ENCODE peak calls at places on chromosomes 1 and 21, in four cellular contexts. K is astrocyte of the cerebellum, W is H1, R is MM.1S. P is an unnamed sample.

GRCh38 chr1:47393141-47393540 is 22.9 kb upstream of the FOXE3 start:
- DNase-seq in K (no peak), W (no peak), R (no peak), P (no peak)

GRCh38 chr1:3547055-3548005 is 64.0 kb downstream of the MEGF6 start:
- DNase-seq in K (no peak), W (no peak), R (no peak), P (no peak)

GRCh38 chr1:21575351-21575942 is 66.2 kb downstream of the ALPL start:
- DNase-seq in K (no peak), W (no peak), R (no peak), P (no peak)

GRCh38 chr1:186682721-186683120 is 2.5 kb upstream of the PTGS2 start:
- DNase-seq in K (peak; percentile 35), W (no peak), R (no peak), P (no peak)

GRCh38 chr1:187516874-187517273 is 688.1 kb downstream of the PLA2G4A start:
- DNase-seq in K (no peak), W (no peak), R (no peak), P (no peak)

GRCh38 chr21:36164427-36164784 is 7.8 kb downstream of the DOP1B start:
- DNase-seq in K (no peak), W (no peak), R (no peak), P (no peak)

GRCh38 chr1:15022069-15022468 is 131.5 kb upstream of the TMEM51 start:
- DNase-seq in K (no peak), W (no peak), R (no peak), P (no peak)

GRCh38 chr1:187819081-187819480 is 990.3 kb downstream of the PLA2G4A start:
- DNase-seq in K (peak; percentile 16), W (no peak), R (no peak), P (no peak)

GRCh38 chr1:115877511-115877910 is 36.6 kb upstream of the NHLH2 start:
- DNase-seq in K (no peak), W (no peak), R (no peak), P (no peak)

DNA sequence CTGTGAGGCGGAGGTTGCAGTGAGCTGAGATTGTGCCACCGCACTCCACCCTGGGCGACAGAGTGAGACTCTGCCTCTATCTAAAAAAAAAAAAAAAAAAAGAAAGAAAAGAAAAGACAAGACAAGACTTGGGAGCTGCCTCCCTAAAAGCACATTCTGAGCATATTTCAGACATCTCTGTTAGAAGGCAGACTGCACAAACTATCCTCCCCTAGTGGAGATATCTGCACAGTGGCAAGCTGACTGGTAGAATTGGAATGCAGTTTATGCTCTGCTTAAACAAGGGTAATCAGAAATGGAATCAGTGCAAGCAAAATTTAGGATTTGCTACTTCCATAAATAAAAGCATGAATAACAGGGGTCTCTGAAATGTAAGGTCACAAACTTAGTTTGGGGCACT is 31.8 kb downstream of the GNG4 start:
- DNase-seq in K (no peak), W (no peak), R (no peak), P (no peak)
- TF ChIP-seq CTCF in K (peak; percentile 68), W (no peak), R (no peak), P (no peak)

DNA sequence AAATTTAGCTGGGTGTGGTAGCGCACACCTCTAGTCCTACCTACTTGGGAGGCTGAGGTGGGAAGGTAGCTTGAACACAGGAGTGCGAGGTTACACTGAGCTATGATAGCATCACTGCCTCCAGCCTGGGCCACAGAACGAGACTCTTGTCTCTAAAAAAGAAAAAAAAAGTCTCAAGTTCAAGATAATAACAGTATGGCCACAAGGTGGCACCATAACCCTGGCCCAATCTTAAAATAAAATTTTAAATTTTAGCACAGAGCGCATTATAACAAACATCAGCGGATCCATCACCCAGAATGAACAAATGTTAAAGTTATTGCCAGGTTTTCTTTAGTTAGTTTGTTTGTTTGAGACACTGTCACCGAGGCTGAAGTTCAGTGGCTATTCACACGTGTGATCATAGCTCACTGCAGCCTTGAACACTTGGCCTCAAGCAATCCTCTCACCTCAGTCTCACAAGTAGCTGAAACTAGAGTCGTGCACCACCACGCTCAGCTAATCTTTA is 2.9 kb upstream of the HTR6 start:
- DNase-seq in K (peak; percentile 49), W (no peak), R (peak; percentile 39), P (no peak)
- TF ChIP-seq CTCF in K (peak; percentile 57), W (peak; percentile 48), R (peak; percentile 69), P (peak; percentile 76)

DNA sequence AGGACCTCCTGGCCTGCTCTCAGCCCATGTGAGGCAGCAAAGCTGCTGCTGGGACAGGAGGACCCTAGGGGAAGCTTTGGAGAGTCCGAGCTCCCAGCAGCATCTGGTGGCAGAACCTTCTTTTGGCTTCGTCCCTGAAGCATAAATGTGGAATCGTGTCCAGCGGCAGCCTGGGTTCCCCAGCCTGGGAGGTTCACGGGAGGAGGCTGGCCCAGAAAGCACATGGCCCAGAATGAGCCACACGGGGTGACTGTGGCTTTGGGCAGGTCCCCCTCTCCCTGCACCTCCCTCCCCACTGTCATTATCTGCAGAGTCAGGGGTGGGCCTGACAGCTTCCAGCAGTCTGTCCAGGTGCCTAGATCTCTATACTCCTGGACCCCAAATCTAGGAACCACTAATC is 318.1 kb upstream of the VAMP3 start:
- DNase-seq in K (no peak), W (no peak), R (no peak), P (no peak)
- TF ChIP-seq CTCF in K (no peak), W (no peak), R (no peak), P (no peak)

GRCh38 chr1:38558476-38559179 is 300.9 kb downstream of the RRAGC start:
- DNase-seq in K (no peak), W (no peak), R (no peak), P (no peak)
- TF ChIP-seq CTCF in K (no peak), W (peak; percentile 30), R (no peak), P (no peak)

GRCh38 chr1:179143332-179143731 is 61.5 kb downstream of the TOR3A start:
- DNase-seq in K (peak; percentile 92), W (no peak), R (no peak), P (no peak)
- TF ChIP-seq CTCF in K (no peak), W (no peak), R (no peak), P (no peak)

DNA sequence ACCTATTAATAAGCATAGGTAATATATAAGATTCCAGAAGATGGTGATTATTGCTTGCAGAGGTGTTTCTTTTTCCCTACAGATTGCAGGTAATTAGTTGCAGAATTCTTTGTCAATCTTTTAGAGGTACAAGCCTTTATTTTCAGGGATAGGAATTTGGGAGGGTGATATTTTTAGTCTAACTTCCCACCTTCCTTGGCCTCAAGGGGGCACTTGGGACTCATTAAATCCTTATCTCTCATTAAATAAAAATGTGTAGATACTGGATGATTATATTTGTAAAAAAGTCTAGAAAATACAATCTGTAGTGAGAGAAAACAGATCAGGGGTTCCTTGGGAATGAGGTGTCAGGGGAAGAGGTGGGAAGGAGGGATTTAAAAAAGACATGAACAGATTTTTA is 179.2 kb downstream of the PATJ start:
- DNase-seq in K (peak; percentile 12), W (no peak), R (no peak), P (no peak)
- TF ChIP-seq CTCF in K (peak; percentile 56), W (peak; percentile 25), R (no peak), P (no peak)

GRCh38 chr1:8447616-8448150 is 129.8 kb downstream of the SLC45A1 start:
- DNase-seq in K (no peak), W (no peak), R (no peak), P (no peak)

GRCh38 chr1:8439015-8439702 is 121.2 kb downstream of the SLC45A1 start:
- DNase-seq in K (peak; percentile 80), W (no peak), R (no peak), P (no peak)

GRCh38 chr1:8441466-8441865 is 123.6 kb downstream of the SLC45A1 start:
- DNase-seq in K (no peak), W (no peak), R (no peak), P (no peak)

GRCh38 chr1:8438449-8438848 is 120.5 kb downstream of the SLC45A1 start:
- DNase-seq in K (no peak), W (no peak), R (no peak), P (no peak)

DNA sequence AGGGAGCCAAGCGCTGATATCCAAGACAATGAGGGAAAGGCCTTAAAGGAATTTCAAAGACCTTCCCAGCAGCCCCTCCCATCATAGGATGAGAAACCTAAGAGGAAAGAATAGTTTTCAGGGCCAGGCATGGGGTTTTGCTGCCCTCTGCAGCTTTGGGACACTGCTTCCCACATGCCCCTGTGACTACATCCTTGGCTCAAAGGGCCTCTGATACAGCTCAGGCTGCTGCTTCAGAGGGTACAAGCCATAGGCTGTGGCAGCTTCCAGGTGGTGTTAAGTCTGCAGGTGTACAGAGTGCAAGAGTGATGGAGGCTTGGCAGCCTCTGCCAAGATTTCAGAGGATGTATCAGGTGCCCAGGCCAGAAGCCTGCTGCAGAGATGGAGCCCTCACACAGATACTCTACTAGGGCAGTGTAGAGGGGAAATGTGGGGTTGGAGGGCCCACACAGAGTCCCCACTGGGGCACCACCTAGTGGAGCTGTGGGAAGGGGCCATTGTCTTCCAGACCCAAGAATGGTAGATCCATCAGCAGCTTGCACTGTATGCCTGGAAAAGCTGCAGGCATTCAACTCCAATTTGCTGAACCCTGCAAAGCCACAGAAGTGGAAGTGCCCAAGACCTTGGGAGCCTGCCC is 125.8 kb downstream of the SLC45A1 start:
- DNase-seq in K (no peak), W (peak; percentile 54), R (no peak), P (no peak)
- TF ChIP-seq CTCF in K (no peak), W (peak; percentile 73), R (peak; percentile 4), P (no peak)

P was measured in natural killer cell.